ENCODE peak calls at places on chromosomes 7 and 10, in six cellular contexts. E is GM06990, X is fibroblast of lung, O is K562, H is adrenal gland, Q is heart right ventricle. L is an unnamed sample.

GRCh38 chr7:20089431-20089830 is 127.8 kb downstream of the MACC1 start:
- DNase-seq in H (no peak), E (no peak), Q (no peak), X (peak), O (no peak), L (peak)

GRCh38 chr10:97532935-97533671 is 34.4 kb downstream of the UBTD1 start:
- DNase-seq in E (no peak), O (no peak), H (no peak), X (peak), Q (no peak), L (peak)

GRCh38 chr7:8433477-8434289 is at the start of gene NXPH1:
- DNase-seq in H (peak), O (peak), Q (no peak), E (peak), X (no peak), L (no peak)

GRCh38 chr7:117468174-117468573 is 11.7 kb upstream of the CFTR start:
- DNase-seq in Q (no peak), O (no peak), E (no peak), H (no peak), X (no peak), L (no peak)

GRCh38 chr10:126372359-126372758 is 15.9 kb downstream of the ADAM12 start:
- DNase-seq in Q (no peak), X (no peak), O (no peak), E (no peak), H (no peak), L (no peak)

GRCh38 chr10:104440221-104440620 is 86.6 kb downstream of the CFAP58 start:
- DNase-seq in E (no peak), Q (no peak), H (no peak), X (peak), O (no peak), L (no peak)

GRCh38 chr7:147171013-147171391 is 1054.4 kb downstream of the CNTNAP2 start:
- DNase-seq in H (no peak), Q (no peak), E (no peak), X (no peak), O (no peak), L (no peak)

GRCh38 chr10:29329420-29329819 is 40.5 kb downstream of the LYZL1 start:
- DNase-seq in E (no peak), Q (no peak), O (no peak), X (peak), H (no peak), L (peak)

GRCh38 chr10:104452977-104453376 is 99.3 kb downstream of the CFAP58 start:
- DNase-seq in H (no peak), Q (no peak), O (no peak), E (no peak), X (no peak), L (no peak)

GRCh38 chr10:15106352-15107013 is 9.3 kb downstream of the RPP38 start:
- DNase-seq in Q (peak), O (peak), X (peak), E (no peak), H (peak), L (peak)

GRCh38 chr7:106309352-106309751 is 24.6 kb upstream of the NAMPT start:
- DNase-seq in O (no peak), Q (no peak), X (no peak), H (no peak), E (no peak), L (no peak)

GRCh38 chr10:109886788-109887155 is 36.5 kb downstream of the XPNPEP1 start:
- DNase-seq in X (no peak), H (no peak), O (no peak), Q (no peak), E (no peak), L (no peak)

GRCh38 chr10:77537720-77538373 is 99.8 kb downstream of the KCNMA1 start:
- DNase-seq in E (no peak), Q (no peak), O (no peak), H (no peak), X (peak), L (no peak)

GRCh38 chr10:670990-671389 is 18.5 kb downstream of the DIP2C start:
- DNase-seq in O (no peak), H (no peak), X (no peak), E (no peak), Q (no peak), L (no peak)

GRCh38 chr10:84230359-84230758 is 5.0 kb upstream of the LRIT2 start:
- DNase-seq in X (no peak), Q (no peak), H (no peak), O (no peak), E (no peak), L (no peak)

GRCh38 chr7:97418312-97418711 is 300.8 kb downstream of the SDHAF3 start:
- DNase-seq in O (no peak), E (no peak), X (no peak), Q (no peak), H (no peak), L (no peak)

GRCh38 chr7:12415072-12415471 is 11.4 kb upstream of the VWDE start:
- DNase-seq in E (no peak), O (no peak), H (no peak), Q (no peak), X (no peak), L (no peak)

GRCh38 chr10:103238506-103239252 is 7.0 kb upstream of the RPEL1 start:
- DNase-seq in H (peak), Q (no peak), O (peak), E (no peak), X (peak), L (peak)

GRCh38 chr7:151631968-151632749 is 112.5 kb upstream of the RHEB start:
- DNase-seq in E (peak), O (peak), X (peak), H (peak), Q (peak), L (peak)

GRCh38 chr10:80259405-80259871 is 30.0 kb downstream of the MAT1A start:
- DNase-seq in H (no peak), X (no peak), O (no peak), E (no peak), Q (no peak), L (no peak)

GRCh38 chr7:22238354-22239311 is 118.3 kb downstream of the RAPGEF5 start:
- DNase-seq in O (no peak), H (no peak), Q (no peak), X (peak), E (no peak), L (no peak)

GRCh38 chr7:66930341-66930740 is 9.3 kb downstream of the TMEM248 start:
- DNase-seq in E (no peak), X (peak), O (peak), H (no peak), Q (no peak), L (peak)

GRCh38 chr10:90179696-90180407 is 478.5 kb downstream of the KIF20B start:
- DNase-seq in O (no peak), H (no peak), X (peak), Q (no peak), E (no peak), L (peak)

DNA sequence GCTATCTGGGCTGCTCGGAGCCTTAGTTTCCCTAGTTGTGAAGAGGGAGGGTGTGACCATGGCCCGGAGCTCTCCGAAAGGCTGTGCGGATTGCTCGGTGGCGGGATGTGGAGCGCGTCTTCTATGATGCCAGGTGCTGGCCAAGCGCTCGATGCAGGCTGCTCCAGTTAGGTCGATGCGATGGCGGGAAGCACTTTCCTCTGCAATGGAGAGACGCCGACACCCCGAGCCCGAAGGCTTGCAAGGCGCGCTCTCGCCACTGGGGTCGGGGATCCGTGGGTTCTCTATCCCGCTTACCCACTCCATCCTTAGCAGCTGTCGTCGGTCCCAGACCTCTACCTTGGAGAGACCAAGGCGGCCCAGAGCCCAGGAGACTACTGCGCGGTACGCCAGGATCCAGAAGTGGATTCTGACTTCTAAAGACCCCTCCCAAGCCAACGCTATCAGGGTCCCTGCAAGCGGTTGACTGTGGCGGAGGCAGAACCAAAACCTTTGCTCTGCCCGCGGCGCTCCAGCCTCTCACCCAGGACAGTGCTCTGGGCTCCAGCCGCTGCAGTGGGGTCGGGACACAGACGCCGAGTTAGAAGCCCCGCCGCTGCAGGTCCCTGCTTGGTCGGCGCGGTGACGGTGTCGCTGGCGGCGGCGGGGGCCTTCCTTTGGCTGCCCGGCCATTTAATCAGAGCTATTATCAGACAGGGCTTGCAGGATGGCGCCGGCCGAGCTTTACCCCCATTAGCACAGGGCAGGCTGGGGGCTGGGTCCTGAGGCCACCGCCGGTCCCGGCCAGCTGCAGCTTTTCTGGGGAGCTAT is 7.8 kb upstream of the TBX20 start:
- DNase-seq in H (no peak), E (no peak), O (no peak), X (no peak), Q (peak), L (no peak)
- H3K4me3 ChIP-seq in H (no peak), E (no peak), O (no peak), X (no peak), Q (peak), L (no peak)

DNA sequence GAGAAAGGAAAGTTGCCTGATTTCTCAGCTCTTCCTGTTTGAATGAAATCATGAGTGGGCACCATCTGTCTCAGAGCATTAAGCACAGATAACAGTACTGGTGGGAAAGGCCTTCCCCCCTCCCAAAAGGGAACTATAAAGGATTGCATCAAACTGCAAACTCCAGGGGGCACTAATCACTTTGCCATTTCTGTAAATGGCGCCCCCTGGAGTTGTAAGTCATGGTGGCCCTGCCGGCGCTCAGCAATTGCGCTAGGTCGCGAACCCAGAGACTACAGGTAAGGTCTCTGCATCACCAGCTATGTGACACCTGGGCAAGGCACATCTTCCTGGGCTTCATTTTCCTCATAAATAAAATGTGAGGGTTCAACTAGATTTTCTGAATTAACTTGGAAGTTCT is 11.1 kb downstream of the LRRC4 start:
- DNase-seq in H (no peak), Q (no peak), E (no peak), O (peak), X (no peak), L (no peak)
- TF ChIP-seq CTCF in H (no peak), Q (peak), E (peak), O (peak), X (no peak), L (peak)

GRCh38 chr7:143382126-143382790 is 1.1 kb downstream of the ZYX start:
- DNase-seq in E (no peak), X (no peak), O (peak), H (no peak), Q (no peak), L (no peak)

GRCh38 chr7:143381427-143382125 is 431 bp downstream of the ZYX start:
- DNase-seq in Q (peak), H (peak), X (peak), O (peak), E (no peak), L (peak)

GRCh38 chr7:143384148-143384547 is 3.0 kb downstream of the ZYX start:
- DNase-seq in O (no peak), H (no peak), Q (no peak), X (peak), E (no peak), L (peak)

GRCh38 chr7:143383642-143383957 is 2.5 kb downstream of the ZYX start:
- DNase-seq in O (no peak), X (no peak), Q (no peak), E (no peak), H (no peak), L (no peak)

GRCh38 chr7:143382791-143383641 is 1.9 kb downstream of the ZYX start:
- DNase-seq in Q (no peak), E (no peak), X (no peak), H (no peak), O (no peak), L (no peak)
- H3K4me3 ChIP-seq in Q (peak), E (peak), X (peak), H (peak), O (no peak), L (peak)

GRCh38 chr10:127919418-127920191 is 12.7 kb downstream of the PTPRE start:
- DNase-seq in H (no peak), Q (no peak), X (peak), E (no peak), O (no peak), L (peak)
- TF ChIP-seq CTCF in H (no peak), Q (no peak), X (peak), E (no peak), O (no peak), L (peak)

GRCh38 chr10:119658274-119658673 is 7.1 kb downstream of the BAG3 start:
- DNase-seq in O (peak), E (no peak), Q (peak), X (peak), H (peak), L (peak)
- H3K4me3 ChIP-seq in O (no peak), E (no peak), Q (no peak), X (peak), H (no peak), L (peak)